ENCODE peak calls at places on chromosomes 3 and 15, in four cellular contexts. S is stimulated activated CD4-positive, alpha-beta T cell treated with anti-CD3 and anti-CD28 coated beads, Interleukin-12 subunit alpha, Interleukin-12 subunit beta, amount 100 ng/mL, for 4 hours; I is activated T-cell treated with anti-CD3 and anti-CD28 coated beads, Interleukin-2, amount 50 U/mL, for 72 hours; C is cerebellar cortex. F is an unnamed sample.

GRCh38 chr3:194386610-194387009 is 12.5 kb downstream of the GP5 start:
- DNase-seq in C (no peak), I (no peak), S (no peak), F (no peak)

GRCh38 chr3:46669191-46669999 is 24.1 kb downstream of the ALS2CL start:
- DNase-seq in I (no peak), S (no peak), C (no peak), F (no peak)

GRCh38 chr3:113948015-113948917 is 453 bp downstream of the ZDHHC23 start:
- DNase-seq in S (peak), I (peak), C (peak), F (peak)

GRCh38 chr15:36175181-36175750 is 404.2 kb upstream of the CDIN1 start:
- DNase-seq in C (no peak), S (no peak), I (no peak), F (no peak)

GRCh38 chr3:53495518-53496501 is 1.4 kb downstream of the CACNA1D start:
- DNase-seq in S (no peak), I (peak), C (peak), F (peak)

GRCh38 chr3:184186184-184186901 is at the start of gene ABCF3:
- DNase-seq in I (no peak), S (no peak), C (no peak), F (no peak)

GRCh38 chr3:12679468-12679867 is 15.6 kb upstream of the RAF1 start:
- DNase-seq in I (no peak), S (no peak), C (no peak), F (no peak)

GRCh38 chr3:9732080-9732752 is 681 bp downstream of the BRPF1 start:
- DNase-seq in S (peak), C (no peak), I (peak), F (peak)

GRCh38 chr15:69919816-69920215 is 177.9 kb downstream of the TLE3 start:
- DNase-seq in I (no peak), S (no peak), C (no peak), F (no peak)

GRCh38 chr15:34721157-34721801 is 33.5 kb downstream of the GJD2 start:
- DNase-seq in C (no peak), S (no peak), I (no peak), F (no peak)

GRCh38 chr3:189349772-189350171 is 178.0 kb downstream of the TPRG1 start:
- DNase-seq in S (no peak), I (no peak), C (no peak), F (no peak)

GRCh38 chr3:184260571-184261269 is 633 bp downstream of the CAMK2N2 start:
- DNase-seq in I (no peak), C (no peak), S (no peak), F (no peak)

GRCh38 chr15:77869021-77869895 is 208.3 kb downstream of the TBC1D2B start:
- DNase-seq in C (no peak), S (no peak), I (no peak), F (no peak)

GRCh38 chr3:187473778-187474406 is 105.7 kb downstream of the RTP4 start:
- DNase-seq in I (no peak), S (no peak), C (no peak), F (no peak)

GRCh38 chr3:42497009-42497731 is 5.3 kb upstream of the VIPR1 start:
- DNase-seq in S (no peak), I (no peak), C (no peak), F (peak)

GRCh38 chr3:10601131-10601856 is 95.9 kb upstream of the ATP2B2 start:
- DNase-seq in I (no peak), S (no peak), C (no peak), F (peak)

GRCh38 chr15:101017041-101017754 is 98.0 kb downstream of the LRRK1 start:
- DNase-seq in I (no peak), C (no peak), S (no peak), F (no peak)

GRCh38 chr3:5005367-5005766 is 26.1 kb downstream of the BHLHE40 start:
- DNase-seq in I (no peak), C (no peak), S (no peak), F (no peak)